ENCODE peak calls at places on chromosome 14, in seven cellular contexts. One of them, this sample, is unnamed.

GRCh38 chr14:104532191-104532555 is 47.4 kb upstream of the C14orf180 start:
- DNase-seq in iPS-NIHi11: peak
- DNase-seq in GM13977: no peak
- DNase-seq in left lung: no peak
- DNase-seq in kidney glomerular epithelial cell: no peak
- DNase-seq in ELR: no peak
- DNase-seq in B cell: no peak
- DNase-seq in this sample: no peak

GRCh38 chr14:67622675-67623074 is 3.0 kb downstream of the ARG2 start:
- DNase-seq in iPS-NIHi11: peak
- DNase-seq in GM13977: no peak
- DNase-seq in left lung: peak
- DNase-seq in kidney glomerular epithelial cell: peak
- DNase-seq in ELR: peak
- DNase-seq in B cell: no peak
- DNase-seq in this sample: no peak

GRCh38 chr14:98926151-98926550 is 345.8 kb downstream of the BCL11B start:
- DNase-seq in iPS-NIHi11: no peak
- DNase-seq in GM13977: no peak
- DNase-seq in left lung: no peak
- DNase-seq in kidney glomerular epithelial cell: no peak
- DNase-seq in ELR: no peak
- DNase-seq in B cell: no peak
- DNase-seq in this sample: no peak

GRCh38 chr14:76844223-76844622 is 18.0 kb downstream of the LRRC74A start:
- DNase-seq in iPS-NIHi11: no peak
- DNase-seq in GM13977: no peak
- DNase-seq in left lung: peak
- DNase-seq in kidney glomerular epithelial cell: no peak
- DNase-seq in ELR: peak
- DNase-seq in B cell: no peak
- DNase-seq in this sample: no peak

GRCh38 chr14:58690801-58691516 is 53.2 kb downstream of the DACT1 start:
- DNase-seq in iPS-NIHi11: no peak
- DNase-seq in GM13977: no peak
- DNase-seq in left lung: peak
- DNase-seq in kidney glomerular epithelial cell: no peak
- DNase-seq in ELR: no peak
- DNase-seq in B cell: no peak
- DNase-seq in this sample: no peak

GRCh38 chr14:32078794-32079663 is 1.9 kb downstream of the ARHGAP5 start:
- DNase-seq in iPS-NIHi11: no peak
- DNase-seq in GM13977: no peak
- DNase-seq in left lung: no peak
- DNase-seq in kidney glomerular epithelial cell: peak
- DNase-seq in ELR: peak
- DNase-seq in B cell: no peak
- DNase-seq in this sample: no peak

GRCh38 chr14:86532219-86532618 is 1002.3 kb downstream of the FLRT2 start:
- DNase-seq in iPS-NIHi11: no peak
- DNase-seq in GM13977: no peak
- DNase-seq in left lung: no peak
- DNase-seq in kidney glomerular epithelial cell: no peak
- DNase-seq in ELR: no peak
- DNase-seq in B cell: no peak
- DNase-seq in this sample: no peak

GRCh38 chr14:29584992-29585391 is 342.7 kb downstream of the PRKD1 start:
- DNase-seq in iPS-NIHi11: peak
- DNase-seq in GM13977: no peak
- DNase-seq in left lung: peak
- DNase-seq in kidney glomerular epithelial cell: peak
- DNase-seq in ELR: peak
- DNase-seq in B cell: no peak
- DNase-seq in this sample: peak

GRCh38 chr14:101733211-101733610 is 28.3 kb upstream of the PPP2R5C start:
- DNase-seq in iPS-NIHi11: no peak
- DNase-seq in GM13977: no peak
- DNase-seq in left lung: no peak
- DNase-seq in kidney glomerular epithelial cell: no peak
- DNase-seq in ELR: peak
- DNase-seq in B cell: no peak
- DNase-seq in this sample: no peak

GRCh38 chr14:94536836-94537235 is 24.4 kb upstream of the SERPINA4 start:
- DNase-seq in iPS-NIHi11: no peak
- DNase-seq in GM13977: no peak
- DNase-seq in left lung: no peak
- DNase-seq in kidney glomerular epithelial cell: no peak
- DNase-seq in ELR: peak
- DNase-seq in B cell: no peak
- DNase-seq in this sample: peak

GRCh38 chr14:51211149-51211548 is 28.9 kb upstream of the TMX1 start:
- DNase-seq in iPS-NIHi11: no peak
- DNase-seq in GM13977: no peak
- DNase-seq in left lung: no peak
- DNase-seq in kidney glomerular epithelial cell: no peak
- DNase-seq in ELR: no peak
- DNase-seq in B cell: no peak
- DNase-seq in this sample: no peak

GRCh38 chr14:68306934-68307758 is 485.7 kb downstream of the ZFP36L1 start:
- DNase-seq in iPS-NIHi11: peak
- DNase-seq in GM13977: no peak
- DNase-seq in left lung: no peak
- DNase-seq in kidney glomerular epithelial cell: no peak
- DNase-seq in ELR: no peak
- DNase-seq in B cell: no peak
- DNase-seq in this sample: no peak

GRCh38 chr14:22689186-22689585 is 45.0 kb upstream of the OR6J1 start:
- DNase-seq in iPS-NIHi11: no peak
- DNase-seq in GM13977: no peak
- DNase-seq in left lung: no peak
- DNase-seq in kidney glomerular epithelial cell: peak
- DNase-seq in ELR: peak
- DNase-seq in B cell: no peak
- DNase-seq in this sample: no peak

GRCh38 chr14:98210045-98210678 is 1061.8 kb downstream of the BCL11B start:
- DNase-seq in iPS-NIHi11: peak
- DNase-seq in GM13977: no peak
- DNase-seq in left lung: no peak
- DNase-seq in kidney glomerular epithelial cell: no peak
- DNase-seq in ELR: no peak
- DNase-seq in B cell: no peak
- DNase-seq in this sample: no peak

GRCh38 chr14:71130491-71131179 is 223.4 kb downstream of the PCNX1 start:
- DNase-seq in iPS-NIHi11: no peak
- DNase-seq in GM13977: no peak
- DNase-seq in left lung: no peak
- DNase-seq in kidney glomerular epithelial cell: no peak
- DNase-seq in ELR: peak
- DNase-seq in B cell: no peak
- DNase-seq in this sample: no peak

GRCh38 chr14:34078117-34078743 is 127.4 kb upstream of the EGLN3 start:
- DNase-seq in iPS-NIHi11: no peak
- DNase-seq in GM13977: no peak
- DNase-seq in left lung: no peak
- DNase-seq in kidney glomerular epithelial cell: no peak
- DNase-seq in ELR: no peak
- DNase-seq in B cell: no peak
- DNase-seq in this sample: no peak

GRCh38 chr14:104784846-104785707 is 10.5 kb downstream of the AKT1 start:
- DNase-seq in iPS-NIHi11: no peak
- DNase-seq in GM13977: no peak
- DNase-seq in left lung: no peak
- DNase-seq in kidney glomerular epithelial cell: no peak
- DNase-seq in ELR: no peak
- DNase-seq in B cell: no peak
- DNase-seq in this sample: no peak

GRCh38 chr14:64746298-64747250 is 42.4 kb downstream of the PLEKHG3 start:
- DNase-seq in iPS-NIHi11: no peak
- DNase-seq in GM13977: no peak
- DNase-seq in left lung: no peak
- DNase-seq in kidney glomerular epithelial cell: peak
- DNase-seq in ELR: no peak
- DNase-seq in B cell: no peak
- DNase-seq in this sample: no peak

GRCh38 chr14:79418649-79419415 is 792.5 kb downstream of the DIO2 start:
- DNase-seq in iPS-NIHi11: no peak
- DNase-seq in GM13977: no peak
- DNase-seq in left lung: no peak
- DNase-seq in kidney glomerular epithelial cell: no peak
- DNase-seq in ELR: no peak
- DNase-seq in B cell: no peak
- DNase-seq in this sample: no peak